ENCODE peak calls at places on chromosomes 5 and 9, in nine cellular contexts. One of them, this sample, is unnamed.

GRCh38 chr9:107190031-107190935 is 92.8 kb upstream of the RAD23B start:
- DNase-seq in BJ: peak; percentile 22
- DNase-seq in astrocyte: peak; percentile 74
- DNase-seq in T-cell: no peak
- DNase-seq in cardiac muscle cell: peak; percentile 52
- DNase-seq in neuronal stem cell: no peak
- DNase-seq in CD8-positive, alpha-beta T cell: no peak
- DNase-seq in activated gamma-delta T cell treated with anti-CD3 and anti-CD28 coated beads, Interleukin-2, amount 50 U/mL, for 16 hours: no peak
- DNase-seq in T47D: no peak
- DNase-seq in this sample: no peak

GRCh38 chr9:75088646-75089368 is 493 bp downstream of the OSTF1 start:
- DNase-seq in astrocyte: peak; percentile 54
- DNase-seq in T-cell: no peak
- DNase-seq in T47D: peak; percentile 92
- DNase-seq in CD8-positive, alpha-beta T cell: no peak
- DNase-seq in activated gamma-delta T cell treated with anti-CD3 and anti-CD28 coated beads, Interleukin-2, amount 50 U/mL, for 16 hours: no peak
- DNase-seq in BJ: no peak
- DNase-seq in neuronal stem cell: no peak
- DNase-seq in cardiac muscle cell: peak; percentile 68
- DNase-seq in this sample: peak; percentile 35

GRCh38 chr5:180675036-180675635 is 25.7 kb upstream of the FLT4 start:
- DNase-seq in activated gamma-delta T cell treated with anti-CD3 and anti-CD28 coated beads, Interleukin-2, amount 50 U/mL, for 16 hours: no peak
- DNase-seq in astrocyte: no peak
- DNase-seq in cardiac muscle cell: no peak
- DNase-seq in neuronal stem cell: no peak
- DNase-seq in CD8-positive, alpha-beta T cell: no peak
- DNase-seq in T47D: no peak
- DNase-seq in BJ: no peak
- DNase-seq in T-cell: no peak
- DNase-seq in this sample: no peak

GRCh38 chr9:86614871-86615849 is 260.9 kb upstream of the TUT7 start:
- DNase-seq in neuronal stem cell: no peak
- DNase-seq in CD8-positive, alpha-beta T cell: no peak
- DNase-seq in activated gamma-delta T cell treated with anti-CD3 and anti-CD28 coated beads, Interleukin-2, amount 50 U/mL, for 16 hours: no peak
- DNase-seq in BJ: peak; percentile 85
- DNase-seq in cardiac muscle cell: no peak
- DNase-seq in astrocyte: peak; percentile 12
- DNase-seq in T47D: peak; percentile 20
- DNase-seq in T-cell: no peak
- DNase-seq in this sample: peak; percentile 78

GRCh38 chr5:141913560-141913959 is 10.1 kb upstream of the DELE1 start:
- DNase-seq in astrocyte: no peak
- DNase-seq in T47D: no peak
- DNase-seq in activated gamma-delta T cell treated with anti-CD3 and anti-CD28 coated beads, Interleukin-2, amount 50 U/mL, for 16 hours: no peak
- DNase-seq in neuronal stem cell: no peak
- DNase-seq in cardiac muscle cell: no peak
- DNase-seq in BJ: no peak
- DNase-seq in T-cell: no peak
- DNase-seq in CD8-positive, alpha-beta T cell: no peak
- DNase-seq in this sample: no peak

GRCh38 chr5:3602713-3603502 is 7.3 kb downstream of the IRX1 start:
- DNase-seq in astrocyte: peak; percentile 34
- DNase-seq in neuronal stem cell: no peak
- DNase-seq in activated gamma-delta T cell treated with anti-CD3 and anti-CD28 coated beads, Interleukin-2, amount 50 U/mL, for 16 hours: no peak
- DNase-seq in CD8-positive, alpha-beta T cell: no peak
- DNase-seq in cardiac muscle cell: peak; percentile 68
- DNase-seq in T47D: peak; percentile 20
- DNase-seq in T-cell: no peak
- DNase-seq in BJ: no peak
- DNase-seq in this sample: no peak

GRCh38 chr5:74318985-74319563 is 321.5 kb downstream of the ENC1 start:
- DNase-seq in neuronal stem cell: no peak
- DNase-seq in astrocyte: peak; percentile 63
- DNase-seq in activated gamma-delta T cell treated with anti-CD3 and anti-CD28 coated beads, Interleukin-2, amount 50 U/mL, for 16 hours: no peak
- DNase-seq in CD8-positive, alpha-beta T cell: no peak
- DNase-seq in cardiac muscle cell: no peak
- DNase-seq in T-cell: no peak
- DNase-seq in T47D: no peak
- DNase-seq in BJ: no peak
- DNase-seq in this sample: no peak

GRCh38 chr5:34843482-34843881 is 4.5 kb downstream of the TTC23L start:
- DNase-seq in BJ: no peak
- DNase-seq in CD8-positive, alpha-beta T cell: no peak
- DNase-seq in neuronal stem cell: no peak
- DNase-seq in astrocyte: no peak
- DNase-seq in cardiac muscle cell: no peak
- DNase-seq in T47D: no peak
- DNase-seq in T-cell: no peak
- DNase-seq in activated gamma-delta T cell treated with anti-CD3 and anti-CD28 coated beads, Interleukin-2, amount 50 U/mL, for 16 hours: no peak
- DNase-seq in this sample: no peak

GRCh38 chr5:160479926-160480325 is 58.3 kb downstream of the PTTG1 start:
- DNase-seq in BJ: peak; percentile 46
- DNase-seq in activated gamma-delta T cell treated with anti-CD3 and anti-CD28 coated beads, Interleukin-2, amount 50 U/mL, for 16 hours: no peak
- DNase-seq in T47D: no peak
- DNase-seq in astrocyte: peak; percentile 74
- DNase-seq in neuronal stem cell: no peak
- DNase-seq in CD8-positive, alpha-beta T cell: no peak
- DNase-seq in T-cell: no peak
- DNase-seq in cardiac muscle cell: no peak
- DNase-seq in this sample: no peak

GRCh38 chr9:120376101-120376500 is 203.9 kb downstream of the CDK5RAP2 start:
- DNase-seq in astrocyte: no peak
- DNase-seq in BJ: no peak
- DNase-seq in activated gamma-delta T cell treated with anti-CD3 and anti-CD28 coated beads, Interleukin-2, amount 50 U/mL, for 16 hours: no peak
- DNase-seq in T47D: no peak
- DNase-seq in neuronal stem cell: no peak
- DNase-seq in cardiac muscle cell: no peak
- DNase-seq in CD8-positive, alpha-beta T cell: no peak
- DNase-seq in T-cell: no peak
- DNase-seq in this sample: no peak

GRCh38 chr5:110333384-110333783 is 393.1 kb downstream of the TMEM232 start:
- DNase-seq in astrocyte: no peak
- DNase-seq in T-cell: no peak
- DNase-seq in CD8-positive, alpha-beta T cell: no peak
- DNase-seq in T47D: peak; percentile 17
- DNase-seq in neuronal stem cell: peak; percentile 39
- DNase-seq in cardiac muscle cell: peak; percentile 71
- DNase-seq in activated gamma-delta T cell treated with anti-CD3 and anti-CD28 coated beads, Interleukin-2, amount 50 U/mL, for 16 hours: no peak
- DNase-seq in BJ: no peak
- DNase-seq in this sample: peak; percentile 59

GRCh38 chr9:85142461-85143401 is 473.2 kb downstream of the NTRK2 start:
- DNase-seq in T47D: peak; percentile 31
- DNase-seq in neuronal stem cell: no peak
- DNase-seq in T-cell: no peak
- DNase-seq in cardiac muscle cell: peak; percentile 26
- DNase-seq in astrocyte: no peak
- DNase-seq in CD8-positive, alpha-beta T cell: no peak
- DNase-seq in BJ: no peak
- DNase-seq in activated gamma-delta T cell treated with anti-CD3 and anti-CD28 coated beads, Interleukin-2, amount 50 U/mL, for 16 hours: no peak
- DNase-seq in this sample: peak; percentile 33

GRCh38 chr9:98924971-98925820 is 18.5 kb upstream of the COL15A1 start:
- DNase-seq in neuronal stem cell: no peak
- DNase-seq in T-cell: no peak
- DNase-seq in BJ: no peak
- DNase-seq in CD8-positive, alpha-beta T cell: no peak
- DNase-seq in T47D: no peak
- DNase-seq in activated gamma-delta T cell treated with anti-CD3 and anti-CD28 coated beads, Interleukin-2, amount 50 U/mL, for 16 hours: no peak
- DNase-seq in astrocyte: no peak
- DNase-seq in cardiac muscle cell: no peak
- DNase-seq in this sample: no peak

GRCh38 chr5:15010936-15011335 is 139.4 kb upstream of the ANKH start:
- DNase-seq in activated gamma-delta T cell treated with anti-CD3 and anti-CD28 coated beads, Interleukin-2, amount 50 U/mL, for 16 hours: no peak
- DNase-seq in astrocyte: no peak
- DNase-seq in cardiac muscle cell: no peak
- DNase-seq in BJ: no peak
- DNase-seq in neuronal stem cell: no peak
- DNase-seq in CD8-positive, alpha-beta T cell: no peak
- DNase-seq in T47D: no peak
- DNase-seq in T-cell: no peak
- DNase-seq in this sample: no peak

GRCh38 chr9:136482046-136482792 is 621 bp downstream of the SEC16A start:
- DNase-seq in neuronal stem cell: peak; percentile 29
- DNase-seq in BJ: no peak
- DNase-seq in cardiac muscle cell: peak; percentile 21
- DNase-seq in T47D: peak; percentile 45
- DNase-seq in activated gamma-delta T cell treated with anti-CD3 and anti-CD28 coated beads, Interleukin-2, amount 50 U/mL, for 16 hours: no peak
- DNase-seq in astrocyte: no peak
- DNase-seq in CD8-positive, alpha-beta T cell: peak; percentile 22
- DNase-seq in T-cell: no peak
- DNase-seq in this sample: peak; percentile 32

GRCh38 chr5:174340221-174340620 is 294.7 kb downstream of the NSG2 start:
- DNase-seq in CD8-positive, alpha-beta T cell: no peak
- DNase-seq in BJ: no peak
- DNase-seq in T47D: no peak
- DNase-seq in astrocyte: peak; percentile 78
- DNase-seq in T-cell: no peak
- DNase-seq in activated gamma-delta T cell treated with anti-CD3 and anti-CD28 coated beads, Interleukin-2, amount 50 U/mL, for 16 hours: no peak
- DNase-seq in neuronal stem cell: no peak
- DNase-seq in cardiac muscle cell: no peak
- DNase-seq in this sample: no peak

GRCh38 chr9:108473209-108474112 is 382.3 kb downstream of the ACTL7B start:
- DNase-seq in CD8-positive, alpha-beta T cell: no peak
- DNase-seq in astrocyte: peak; percentile 79
- DNase-seq in cardiac muscle cell: no peak
- DNase-seq in BJ: no peak
- DNase-seq in activated gamma-delta T cell treated with anti-CD3 and anti-CD28 coated beads, Interleukin-2, amount 50 U/mL, for 16 hours: no peak
- DNase-seq in neuronal stem cell: no peak
- DNase-seq in T-cell: no peak
- DNase-seq in T47D: no peak
- DNase-seq in this sample: no peak

GRCh38 chr9:113578877-113579269 is 115.3 kb downstream of the RGS3 start:
- DNase-seq in CD8-positive, alpha-beta T cell: peak; percentile 50
- DNase-seq in T47D: peak; percentile 52
- DNase-seq in T-cell: peak; percentile 79
- DNase-seq in activated gamma-delta T cell treated with anti-CD3 and anti-CD28 coated beads, Interleukin-2, amount 50 U/mL, for 16 hours: peak; percentile 81
- DNase-seq in BJ: peak; percentile 84
- DNase-seq in cardiac muscle cell: no peak
- DNase-seq in neuronal stem cell: no peak
- DNase-seq in astrocyte: peak; percentile 97
- DNase-seq in this sample: no peak

GRCh38 chr9:38068616-38068865 is 486 bp downstream of the SHB start:
- DNase-seq in BJ: no peak
- DNase-seq in neuronal stem cell: no peak
- DNase-seq in cardiac muscle cell: peak; percentile 69
- DNase-seq in astrocyte: no peak
- DNase-seq in CD8-positive, alpha-beta T cell: no peak
- DNase-seq in T47D: peak; percentile 35
- DNase-seq in activated gamma-delta T cell treated with anti-CD3 and anti-CD28 coated beads, Interleukin-2, amount 50 U/mL, for 16 hours: no peak
- DNase-seq in T-cell: no peak
- DNase-seq in this sample: peak; percentile 75

GRCh38 chr9:84294551-84294950 is 46.0 kb downstream of the SLC28A3 start:
- DNase-seq in T-cell: no peak
- DNase-seq in T47D: no peak
- DNase-seq in CD8-positive, alpha-beta T cell: no peak
- DNase-seq in astrocyte: no peak
- DNase-seq in neuronal stem cell: no peak
- DNase-seq in BJ: no peak
- DNase-seq in cardiac muscle cell: no peak
- DNase-seq in activated gamma-delta T cell treated with anti-CD3 and anti-CD28 coated beads, Interleukin-2, amount 50 U/mL, for 16 hours: no peak
- DNase-seq in this sample: no peak

GRCh38 chr9:19117039-19117716 is 10.1 kb downstream of the PLIN2 start:
- DNase-seq in astrocyte: no peak
- DNase-seq in neuronal stem cell: no peak
- DNase-seq in CD8-positive, alpha-beta T cell: no peak
- DNase-seq in cardiac muscle cell: no peak
- DNase-seq in T-cell: no peak
- DNase-seq in activated gamma-delta T cell treated with anti-CD3 and anti-CD28 coated beads, Interleukin-2, amount 50 U/mL, for 16 hours: no peak
- DNase-seq in T47D: no peak
- DNase-seq in BJ: no peak
- DNase-seq in this sample: no peak

GRCh38 chr9:83130541-83130940 is 67.6 kb upstream of the RASEF start:
- DNase-seq in CD8-positive, alpha-beta T cell: no peak
- DNase-seq in activated gamma-delta T cell treated with anti-CD3 and anti-CD28 coated beads, Interleukin-2, amount 50 U/mL, for 16 hours: no peak
- DNase-seq in T-cell: no peak
- DNase-seq in BJ: no peak
- DNase-seq in astrocyte: peak; percentile 66
- DNase-seq in T47D: peak; percentile 61
- DNase-seq in cardiac muscle cell: no peak
- DNase-seq in neuronal stem cell: no peak
- DNase-seq in this sample: no peak

GRCh38 chr5:151082274-151082902 is 1.6 kb upstream of the TNIP1 start:
- DNase-seq in T47D: peak; percentile 76
- DNase-seq in BJ: no peak
- DNase-seq in cardiac muscle cell: peak; percentile 54
- DNase-seq in T-cell: no peak
- DNase-seq in neuronal stem cell: peak; percentile 17
- DNase-seq in activated gamma-delta T cell treated with anti-CD3 and anti-CD28 coated beads, Interleukin-2, amount 50 U/mL, for 16 hours: no peak
- DNase-seq in CD8-positive, alpha-beta T cell: no peak
- DNase-seq in astrocyte: no peak
- DNase-seq in this sample: peak; percentile 35

GRCh38 chr9:106861585-106862114 is 1.3 kb upstream of the ZNF462 start:
- DNase-seq in BJ: no peak
- DNase-seq in activated gamma-delta T cell treated with anti-CD3 and anti-CD28 coated beads, Interleukin-2, amount 50 U/mL, for 16 hours: no peak
- DNase-seq in neuronal stem cell: no peak
- DNase-seq in T47D: no peak
- DNase-seq in T-cell: no peak
- DNase-seq in CD8-positive, alpha-beta T cell: no peak
- DNase-seq in astrocyte: no peak
- DNase-seq in cardiac muscle cell: no peak
- DNase-seq in this sample: no peak

GRCh38 chr5:88899338-88899737 is 16.4 kb upstream of the MEF2C start:
- DNase-seq in activated gamma-delta T cell treated with anti-CD3 and anti-CD28 coated beads, Interleukin-2, amount 50 U/mL, for 16 hours: no peak
- DNase-seq in T47D: no peak
- DNase-seq in astrocyte: no peak
- DNase-seq in cardiac muscle cell: no peak
- DNase-seq in T-cell: no peak
- DNase-seq in BJ: no peak
- DNase-seq in neuronal stem cell: no peak
- DNase-seq in CD8-positive, alpha-beta T cell: no peak
- DNase-seq in this sample: no peak

GRCh38 chr9:32265037-32265436 is 119.4 kb upstream of the ACO1 start:
- DNase-seq in T47D: no peak
- DNase-seq in BJ: no peak
- DNase-seq in activated gamma-delta T cell treated with anti-CD3 and anti-CD28 coated beads, Interleukin-2, amount 50 U/mL, for 16 hours: no peak
- DNase-seq in neuronal stem cell: peak; percentile 14
- DNase-seq in CD8-positive, alpha-beta T cell: no peak
- DNase-seq in T-cell: no peak
- DNase-seq in astrocyte: no peak
- DNase-seq in cardiac muscle cell: no peak
- DNase-seq in this sample: no peak

GRCh38 chr9:112037281-112038016 is 137.6 kb downstream of the SUSD1 start:
- DNase-seq in CD8-positive, alpha-beta T cell: peak; percentile 29
- DNase-seq in cardiac muscle cell: no peak
- DNase-seq in BJ: peak; percentile 89
- DNase-seq in neuronal stem cell: peak; percentile 24
- DNase-seq in T47D: no peak
- DNase-seq in T-cell: peak; percentile 57
- DNase-seq in activated gamma-delta T cell treated with anti-CD3 and anti-CD28 coated beads, Interleukin-2, amount 50 U/mL, for 16 hours: peak; percentile 40
- DNase-seq in astrocyte: peak; percentile 88
- DNase-seq in this sample: no peak

GRCh38 chr5:68046445-68046844 is 169.1 kb upstream of the PIK3R1 start:
- DNase-seq in cardiac muscle cell: no peak
- DNase-seq in T-cell: no peak
- DNase-seq in T47D: no peak
- DNase-seq in astrocyte: peak; percentile 97
- DNase-seq in CD8-positive, alpha-beta T cell: no peak
- DNase-seq in activated gamma-delta T cell treated with anti-CD3 and anti-CD28 coated beads, Interleukin-2, amount 50 U/mL, for 16 hours: no peak
- DNase-seq in BJ: peak; percentile 96
- DNase-seq in neuronal stem cell: no peak
- DNase-seq in this sample: peak; percentile 49

GRCh38 chr5:44665101-44665701 is 143.5 kb upstream of the MRPS30 start:
- DNase-seq in CD8-positive, alpha-beta T cell: no peak
- DNase-seq in astrocyte: peak; percentile 1
- DNase-seq in T47D: no peak
- DNase-seq in activated gamma-delta T cell treated with anti-CD3 and anti-CD28 coated beads, Interleukin-2, amount 50 U/mL, for 16 hours: no peak
- DNase-seq in neuronal stem cell: no peak
- DNase-seq in BJ: no peak
- DNase-seq in T-cell: no peak
- DNase-seq in cardiac muscle cell: no peak
- DNase-seq in this sample: no peak

GRCh38 chr5:140039561-140039960 is 3.5 kb downstream of the NRG2 start:
- DNase-seq in T-cell: no peak
- DNase-seq in T47D: no peak
- DNase-seq in BJ: no peak
- DNase-seq in CD8-positive, alpha-beta T cell: no peak
- DNase-seq in astrocyte: no peak
- DNase-seq in activated gamma-delta T cell treated with anti-CD3 and anti-CD28 coated beads, Interleukin-2, amount 50 U/mL, for 16 hours: no peak
- DNase-seq in neuronal stem cell: no peak
- DNase-seq in cardiac muscle cell: no peak
- DNase-seq in this sample: no peak

GRCh38 chr5:72065751-72066255 is 41.5 kb upstream of the MAP1B start:
- DNase-seq in CD8-positive, alpha-beta T cell: no peak
- DNase-seq in activated gamma-delta T cell treated with anti-CD3 and anti-CD28 coated beads, Interleukin-2, amount 50 U/mL, for 16 hours: no peak
- DNase-seq in T-cell: no peak
- DNase-seq in cardiac muscle cell: peak; percentile 52
- DNase-seq in neuronal stem cell: peak; percentile 77
- DNase-seq in astrocyte: peak; percentile 33
- DNase-seq in T47D: no peak
- DNase-seq in BJ: no peak
- DNase-seq in this sample: no peak